ENCODE peak calls at places on chromosome 9, in ten cellular contexts. H, B, Y, G, Z, E, W, O, U and X are unnamed samples.

GRCh38 chr9:7153134-7153533 is 395.4 kb downstream of the KDM4C start:
- DNase-seq in B (no peak), W (no peak), H (no peak), E (no peak), O (no peak), G (no peak), Z (no peak), Y (no peak), U (no peak), X (no peak)

GRCh38 chr9:15211160-15211993 is 95.6 kb downstream of the TTC39B start:
- DNase-seq in W (peak; percentile 65), B (peak; percentile 83), Y (peak; percentile 90), H (no peak), U (no peak), E (peak; percentile 70), Z (peak; percentile 79), O (peak; percentile 76), G (peak; percentile 79), X (peak; percentile 71)

GRCh38 chr9:69120380-69121154 is 53.5 kb upstream of the TJP2 start:
- DNase-seq in H (peak; percentile 60), O (peak; percentile 90), E (peak; percentile 7), Y (peak; percentile 23), U (peak; percentile 29), Z (no peak), B (no peak), W (peak; percentile 50), G (peak; percentile 71), X (no peak)

GRCh38 chr9:72695365-72695764 is 174.0 kb downstream of the TMC1 start:
- DNase-seq in Y (no peak), W (no peak), B (no peak), U (no peak), E (no peak), O (no peak), G (no peak), Z (no peak), H (no peak), X (no peak)

GRCh38 chr9:114303977-114304376 is 18.9 kb upstream of the ORM1 start:
- DNase-seq in U (peak; percentile 4), W (no peak), O (no peak), B (no peak), Z (no peak), G (no peak), Y (no peak), E (no peak), H (no peak), X (no peak)

GRCh38 chr9:83296123-83296522 is 233.2 kb upstream of the RASEF start:
- DNase-seq in Z (no peak), B (no peak), Y (no peak), H (no peak), E (no peak), U (no peak), O (no peak), G (no peak), W (peak; percentile 9), X (peak; percentile 24)

GRCh38 chr9:136219276-136219675 is 14.3 kb upstream of the LHX3 start:
- DNase-seq in G (no peak), E (peak; percentile 76), H (no peak), Z (peak; percentile 13), B (peak; percentile 52), W (no peak), U (no peak), O (no peak), Y (peak; percentile 28), X (no peak)

GRCh38 chr9:27527702-27528277 is 1.8 kb downstream of the MOB3B start:
- DNase-seq in O (no peak), E (no peak), W (no peak), G (no peak), B (no peak), Y (no peak), Z (no peak), U (no peak), H (no peak), X (no peak)

GRCh38 chr9:81526587-81526986 is 162.8 kb downstream of the TLE1 start:
- DNase-seq in Z (peak; percentile 69), B (peak; percentile 78), Y (peak; percentile 94), O (no peak), H (no peak), W (no peak), U (no peak), E (peak; percentile 85), G (no peak), X (no peak)

GRCh38 chr9:137326436-137327060 is 24.5 kb upstream of the NRARP start:
- DNase-seq in E (no peak), Y (no peak), B (no peak), O (no peak), W (peak; percentile 36), H (no peak), G (no peak), U (no peak), Z (no peak), X (no peak)

GRCh38 chr9:1100945-1101344 is 50.8 kb downstream of the DMRT2 start:
- DNase-seq in B (peak; percentile 45), W (peak; percentile 22), G (peak; percentile 45), H (peak; percentile 83), U (peak; percentile 53), Y (peak; percentile 50), Z (peak; percentile 45), O (peak; percentile 36), E (no peak), X (no peak)

GRCh38 chr9:95506692-95507455 is 9.9 kb downstream of the PTCH1 start:
- DNase-seq in E (peak; percentile 75), Y (peak; percentile 83), U (peak; percentile 55), G (peak; percentile 63), Z (peak; percentile 68), O (no peak), B (peak; percentile 55), H (peak; percentile 81), W (peak; percentile 64), X (no peak)

GRCh38 chr9:89153618-89154017 is 25.0 kb downstream of the SHC3 start:
- DNase-seq in B (peak; percentile 94), G (no peak), Y (peak; percentile 69), W (no peak), H (no peak), U (no peak), O (no peak), E (peak; percentile 93), Z (peak; percentile 69), X (no peak)

GRCh38 chr9:96382839-96383164 is 709 bp downstream of the SLC35D2 start:
- DNase-seq in Z (no peak), H (no peak), U (no peak), Y (no peak), G (no peak), O (no peak), B (no peak), W (no peak), E (no peak), X (no peak)

GRCh38 chr9:3181049-3181953 is 337.4 kb upstream of the PUM3 start:
- DNase-seq in G (peak; percentile 76), Y (peak; percentile 23), Z (no peak), U (no peak), H (peak; percentile 57), O (no peak), B (peak; percentile 27), W (peak; percentile 2), E (peak; percentile 18), X (peak; percentile 29)
- H3K4me3 ChIP-seq in G (peak overlapping the region; percentile 9), Y (no peak overlapping the region), Z (peak overlapping the region; percentile 52), U (peak overlapping the region; percentile 56), H (no peak overlapping the region), O (no peak overlapping the region), B (peak overlapping the region; percentile 32), W (no peak overlapping the region), E (no peak overlapping the region), X (no peak overlapping the region)

GRCh38 chr9:131255731-131256197 is 20.5 kb downstream of the FAM78A start:
- DNase-seq in E (no peak), Z (no peak), O (no peak), W (no peak), H (no peak), Y (no peak), U (no peak), B (no peak), G (no peak), X (no peak)
- H3K4me3 ChIP-seq in E (no peak overlapping the region), Z (peak overlapping the region; percentile 13), O (no peak overlapping the region), W (peak overlapping the region; percentile 66), H (no peak overlapping the region), Y (no peak overlapping the region), U (no peak overlapping the region), B (no peak overlapping the region), G (no peak overlapping the region), X (peak overlapping the region; percentile 55)

GRCh38 chr9:91193658-91194391 is 167.9 kb downstream of the AUH start:
- DNase-seq in Z (peak; percentile 92), U (peak; percentile 53), W (peak; percentile 66), Y (peak; percentile 99), B (peak; percentile 89), E (peak; percentile 95), H (peak; percentile 96), G (peak; percentile 65), O (peak; percentile 79), X (peak; percentile 91)

GRCh38 chr9:91192785-91193657 is 168.7 kb downstream of the AUH start:
- DNase-seq in G (peak; percentile 73), Y (peak; percentile 99), O (peak; percentile 84), U (no peak), W (peak; percentile 59), Z (peak; percentile 99), H (peak; percentile 89), B (peak; percentile 100), E (peak; percentile 99), X (peak; percentile 71)

GRCh38 chr9:91190062-91190461 is 171.7 kb downstream of the AUH start:
- DNase-seq in B (no peak), Z (no peak), G (no peak), O (no peak), H (no peak), W (no peak), E (no peak), U (no peak), Y (no peak), X (no peak)

GRCh38 chr9:91191443-91192378 is 170.0 kb downstream of the AUH start:
- DNase-seq in G (no peak), B (no peak), O (peak; percentile 28), E (no peak), Y (no peak), W (peak; percentile 89), U (no peak), Z (no peak), H (no peak), X (no peak)

GRCh38 chr9:91192379-91192775 is 169.3 kb downstream of the AUH start:
- DNase-seq in Z (no peak), Y (peak; percentile 65), U (no peak), G (no peak), H (no peak), E (peak; percentile 36), B (peak; percentile 35), W (peak; percentile 62), O (peak; percentile 28), X (no peak)
- H3K4me3 ChIP-seq in Z (no peak overlapping the region), Y (no peak overlapping the region), U (no peak overlapping the region), G (no peak overlapping the region), H (no peak overlapping the region), E (peak overlapping the region; percentile 33), B (no peak overlapping the region), W (peak overlapping the region; percentile 34), O (no peak overlapping the region), X (no peak overlapping the region)

DNA sequence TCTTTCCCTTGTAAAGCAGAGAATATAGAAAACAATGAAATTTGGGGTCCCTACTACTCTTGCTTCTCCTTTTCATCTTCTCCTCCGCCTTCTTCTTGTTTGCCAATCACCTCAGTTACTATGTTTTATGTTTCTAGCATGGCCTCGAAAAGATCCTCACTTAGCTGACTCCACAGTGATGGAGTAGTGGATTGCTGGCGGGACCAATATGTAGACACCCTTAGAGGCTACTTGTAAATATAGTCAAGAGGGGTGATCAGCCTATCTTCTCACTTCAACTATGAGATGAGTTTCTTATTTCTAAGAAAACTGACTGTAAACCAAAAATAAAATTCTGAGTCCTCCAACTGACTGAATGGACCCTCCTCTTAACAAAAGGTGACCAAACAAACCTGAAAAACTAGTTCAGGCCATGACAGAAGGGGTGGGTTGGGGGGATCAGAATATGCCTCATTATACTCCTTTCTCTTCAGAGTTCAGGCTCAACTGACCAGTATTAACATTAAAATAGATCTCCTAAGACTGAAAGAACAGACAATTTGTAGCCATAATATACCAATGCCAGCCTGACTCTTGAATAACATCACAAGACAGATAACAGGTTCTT is 829.0 kb downstream of the TLE4 start:
- DNase-seq in H (no peak), G (no peak), E (no peak), O (no peak), B (no peak), Z (no peak), W (no peak), U (no peak), Y (no peak), X (no peak)
- H3K4me3 ChIP-seq in H (no peak overlapping the region), G (no peak overlapping the region), E (no peak overlapping the region), O (no peak overlapping the region), B (no peak overlapping the region), Z (no peak overlapping the region), W (no peak overlapping the region), U (no peak overlapping the region), Y (no peak overlapping the region), X (no peak overlapping the region)